ENCODE peak calls at places on chromosomes 7 and 10, in four cellular contexts. C is NCI-H1694 treated with DMSO at 0.1 percent for 48 hours, A is activated T-cell treated with anti-CD3 and anti-CD28 coated beads for 48 hours, Q is Caco-2. G is an unnamed sample.

GRCh38 chr10:43231523-43232078 is 35.3 kb downstream of the RASGEF1A start:
- DNase-seq in C (no peak), Q (peak; percentile 32), A (no peak), G (no peak)

GRCh38 chr10:49596836-49597235 is 13.3 kb upstream of the SLC18A3 start:
- DNase-seq in C (no peak), A (no peak), Q (no peak), G (no peak)

GRCh38 chr7:146960747-146961416 is 844.3 kb downstream of the CNTNAP2 start:
- DNase-seq in A (no peak), C (no peak), Q (no peak), G (no peak)

GRCh38 chr7:36119005-36119711 is 33.9 kb upstream of the EEPD1 start:
- DNase-seq in A (no peak), C (no peak), Q (no peak), G (no peak)

GRCh38 chr7:139730746-139731612 is 46.8 kb downstream of the HIPK2 start:
- DNase-seq in A (no peak), Q (no peak), C (no peak), G (no peak)

GRCh38 chr10:48215983-48216505 is 58.5 kb downstream of the FRMPD2 start:
- DNase-seq in Q (no peak), A (no peak), C (no peak), G (no peak)

GRCh38 chr7:20114463-20114862 is 102.7 kb downstream of the MACC1 start:
- DNase-seq in Q (no peak), C (no peak), A (no peak), G (no peak)

GRCh38 chr7:92740713-92741126 is 95.7 kb downstream of the CDK6 start:
- DNase-seq in A (no peak), Q (peak; percentile 73), C (no peak), G (no peak)

GRCh38 chr7:22109761-22110160 is 164.1 kb upstream of the CDCA7L start:
- DNase-seq in C (peak; percentile 8), Q (peak; percentile 57), A (peak; percentile 13), G (peak; percentile 7)

GRCh38 chr10:78751716-78752115 is 317.1 kb upstream of the ZMIZ1 start:
- DNase-seq in C (no peak), A (no peak), Q (no peak), G (no peak)

GRCh38 chr7:40793132-40793531 is 658.3 kb downstream of the SUGCT start:
- DNase-seq in Q (no peak), A (no peak), C (no peak), G (no peak)

GRCh38 chr7:674454-675410 is 51.8 kb upstream of the DNAAF5 start:
- DNase-seq in Q (no peak), A (no peak), C (no peak), G (no peak)

GRCh38 chr10:77485847-77486246 is 151.8 kb downstream of the KCNMA1 start:
- DNase-seq in A (no peak), C (no peak), Q (peak; percentile 67), G (no peak)

GRCh38 chr10:113751116-113751728 is at the start of gene PLEKHS1:
- DNase-seq in C (no peak), A (no peak), Q (no peak), G (no peak)

GRCh38 chr7:106345421-106346166 is 60.8 kb upstream of the NAMPT start:
- DNase-seq in C (no peak), Q (no peak), A (no peak), G (peak; percentile 19)

GRCh38 chr10:71471031-71471430 is 74.3 kb downstream of the CDH23 start:
- DNase-seq in C (no peak), Q (no peak), A (no peak), G (no peak)

GRCh38 chr7:128944487-128945236 is 6.9 kb downstream of the IRF5 start:
- DNase-seq in Q (no peak), A (no peak), C (no peak), G (no peak)

GRCh38 chr7:23474098-23474828 is 4.0 kb upstream of the IGF2BP3 start:
- DNase-seq in A (peak; percentile 86), Q (peak; percentile 98), C (peak; percentile 96), G (peak; percentile 53)

G was measured in stimulated activated CD4-positive, alpha-beta T cell treated with anti-CD3 and anti-CD28 coated beads, Interleukin-12 subunit alpha, Interleukin-12 subunit beta, amount 100 ng/mL, for 4 hours.